ENCODE peak calls at places on chromosomes 4 and X, in ten cellular contexts. U, Y, I, X, Q, Z, N, H, P and G are unnamed samples.
A peak's percentile ranks its signal among the peaks of the same experiment; 100 is the strongest.

GRCh38 chrX:27445438-27445837 is 17.7 kb downstream of the PPP4R3C start:
- DNase-seq in X (no peak), I (no peak), U (no peak), P (no peak), Q (no peak), H (no peak), N (no peak), Z (no peak), Y (no peak), G (no peak)

GRCh38 chr4:130995988-130996387 is 1900.0 kb downstream of the C4orf33 start:
- DNase-seq in H (no peak), U (peak; percentile 60), I (no peak), Q (no peak), N (no peak), X (no peak), Y (no peak), P (no peak), Z (no peak), G (no peak)

GRCh38 chr4:148634476-148634875 is 192.3 kb upstream of the NR3C2 start:
- DNase-seq in I (no peak), U (peak; percentile 84), Y (no peak), Q (no peak), X (no peak), Z (no peak), P (no peak), N (no peak), H (no peak), G (no peak)

GRCh38 chrX:47746446-47746845 is 87.5 kb upstream of the UXT start:
- DNase-seq in U (no peak), Y (no peak), N (no peak), X (no peak), P (no peak), Q (no peak), I (no peak), Z (no peak), H (no peak), G (no peak)

GRCh38 chr4:80125252-80126177 is 52.5 kb upstream of the ANTXR2 start:
- DNase-seq in Z (peak; percentile 71), U (peak; percentile 48), I (no peak), P (peak; percentile 27), Y (no peak), N (no peak), Q (no peak), X (no peak), H (no peak), G (peak; percentile 15)

GRCh38 chr4:11427201-11427996 is 1.3 kb downstream of the HS3ST1 start:
- DNase-seq in Q (no peak), H (no peak), U (no peak), Z (peak; percentile 24), P (no peak), Y (no peak), X (no peak), I (no peak), N (no peak), G (no peak)

GRCh38 chr4:144557404-144557803 is 88.6 kb upstream of the HHIP start:
- DNase-seq in H (no peak), U (peak; percentile 30), I (no peak), Q (no peak), P (no peak), N (no peak), Y (no peak), X (no peak), Z (peak; percentile 66), G (no peak)

GRCh38 chr4:56134272-56134671 is 185.5 kb downstream of the CEP135 start:
- DNase-seq in I (no peak), P (no peak), N (no peak), Y (no peak), Z (peak; percentile 91), X (no peak), U (no peak), Q (no peak), H (no peak), G (peak; percentile 31)

GRCh38 chr4:86493460-86493859 is 100.7 kb upstream of the PTPN13 start:
- DNase-seq in P (no peak), H (no peak), U (no peak), I (no peak), N (no peak), Z (peak; percentile 49), Y (no peak), X (no peak), Q (no peak), G (no peak)

GRCh38 chr4:146183209-146183608 is 7.7 kb downstream of the LSM6 start:
- DNase-seq in H (no peak), P (no peak), U (no peak), I (no peak), X (no peak), Z (no peak), N (no peak), Y (no peak), Q (no peak), G (no peak)

GRCh38 chr4:102285831-102286230 is 59.5 kb downstream of the SLC39A8 start:
- DNase-seq in Z (peak; percentile 13), Q (no peak), N (no peak), P (no peak), I (no peak), Y (no peak), H (no peak), X (no peak), U (no peak), G (peak; percentile 11)

GRCh38 chrX:40772290-40772689 is 36.9 kb upstream of the MED14 start:
- DNase-seq in Z (peak; percentile 70), N (no peak), X (no peak), Y (no peak), U (peak; percentile 89), Q (no peak), I (no peak), P (peak; percentile 77), H (no peak), G (no peak)

GRCh38 chr4:164596927-164597326 is 157.0 kb upstream of the SMIM31 start:
- DNase-seq in I (no peak), P (no peak), H (no peak), U (no peak), Z (no peak), Q (no peak), Y (no peak), X (no peak), N (no peak), G (no peak)

GRCh38 chr4:139025841-139026240 is 10.3 kb downstream of the NOCT start:
- DNase-seq in Y (no peak), Z (no peak), Q (no peak), N (no peak), I (no peak), P (no peak), U (peak; percentile 32), X (no peak), H (no peak), G (no peak)

GRCh38 chr4:118175506-118175905 is 141.2 kb downstream of the NDST3 start:
- DNase-seq in I (no peak), P (no peak), Z (no peak), H (no peak), X (no peak), U (no peak), N (no peak), Y (no peak), Q (no peak), G (no peak)

GRCh38 chrX:12567857-12568256 is 223.4 kb upstream of the PRPS2 start:
- DNase-seq in X (no peak), Z (peak; percentile 31), P (no peak), N (peak; percentile 1), Y (no peak), I (no peak), Q (no peak), U (peak; percentile 50), H (no peak), G (no peak)

GRCh38 chrX:8319359-8319758 is 145.3 kb upstream of the VCX3B start:
- DNase-seq in X (no peak), P (no peak), U (no peak), Z (no peak), Y (no peak), H (no peak), Q (no peak), I (no peak), N (no peak), G (no peak)

GRCh38 chr4:6198278-6198677 is 2.1 kb downstream of the JAKMIP1 start:
- DNase-seq in H (no peak), Z (no peak), U (no peak), I (no peak), Q (no peak), Y (no peak), P (no peak), N (no peak), X (peak; percentile 19), G (no peak)

GRCh38 chr4:10011277-10011676 is 10.0 kb downstream of the SLC2A9 start:
- DNase-seq in X (no peak), Q (no peak), I (no peak), H (no peak), P (no peak), Y (no peak), Z (no peak), N (no peak), U (no peak), G (no peak)

GRCh38 chrX:18377802-18378201 is 23.3 kb upstream of the SCML2 start:
- DNase-seq in Z (peak; percentile 27), U (peak; percentile 54), N (no peak), I (no peak), Y (no peak), P (no peak), H (no peak), Q (no peak), X (no peak), G (no peak)

GRCh38 chrX:47171996-47172395 is 21.6 kb upstream of the UBA1 start:
- DNase-seq in Q (peak; percentile 0), N (no peak), H (no peak), I (no peak), U (no peak), X (no peak), Z (no peak), Y (no peak), P (no peak), G (no peak)

GRCh38 chrX:49792376-49792775 is 36.7 kb upstream of the PAGE4 start:
- DNase-seq in Q (no peak), H (no peak), P (no peak), Y (no peak), Z (no peak), I (no peak), X (no peak), N (no peak), U (peak; percentile 9), G (no peak)

GRCh38 chr4:87839309-87839946 is 6.7 kb downstream of the MEPE start:
- DNase-seq in Y (no peak), N (peak; percentile 86), I (no peak), U (peak; percentile 45), Q (no peak), X (no peak), Z (peak; percentile 61), P (no peak), H (no peak), G (peak; percentile 12)

GRCh38 chrX:130139474-130140201 is 26.0 kb downstream of the AIFM1 start:
- DNase-seq in Y (peak; percentile 15), X (no peak), P (no peak), U (no peak), Z (no peak), H (no peak), Q (no peak), I (no peak), N (no peak), G (no peak)

GRCh38 chr4:153468587-153468986 is 2.4 kb downstream of the TMEM131L start:
- DNase-seq in Q (no peak), Y (no peak), I (no peak), P (no peak), U (no peak), X (no peak), H (no peak), N (no peak), Z (peak; percentile 48), G (no peak)